ENCODE peak calls at places on chromosomes 12 and 14, in ten cellular contexts. D is spleen, E is transverse colon, B is suprapubic skin, S is HepG2, Y is endothelial cell of umbilical vein, I is stomach, G is sigmoid colon, R is upper lobe of left lung, V is K562. X is an unnamed sample.

GRCh38 chr12:89661706-89662330 is 46.8 kb downstream of the ATP2B1 start:
- DNase-seq in D (no peak), E (no peak), B (no peak), S (no peak), Y (no peak), I (no peak), G (no peak), R (no peak), V (no peak), X (no peak)

GRCh38 chr12:4283512-4284255 is 10.1 kb downstream of the CCND2 start:
- DNase-seq in D (no peak), E (no peak), B (no peak), S (no peak), Y (no peak), I (no peak), G (no peak), R (no peak), V (no peak), X (no peak)

GRCh38 chr14:92622311-92622710 is 108.7 kb downstream of the RIN3 start:
- DNase-seq in D (peak; percentile 5), E (no peak), B (no peak), S (no peak), Y (no peak), I (no peak), G (no peak), R (no peak), V (no peak), X (no peak)

GRCh38 chr12:27810756-27811155 is 30.7 kb upstream of the MANSC4 start:
- DNase-seq in D (no peak), E (no peak), B (no peak), S (no peak), Y (no peak), I (no peak), G (no peak), R (no peak), V (no peak), X (no peak)

GRCh38 chr12:1843641-1844005 is 23.3 kb downstream of the LRTM2 start:
- DNase-seq in D (no peak), E (no peak), B (no peak), S (no peak), Y (no peak), I (no peak), G (peak; percentile 30), R (peak; percentile 3), V (no peak), X (no peak)

GRCh38 chr12:128790653-128791373 is 32.9 kb downstream of the SLC15A4 start:
- DNase-seq in D (peak; percentile 66), E (no peak), B (no peak), S (no peak), Y (no peak), I (no peak), G (peak; percentile 24), R (no peak), V (no peak), X (no peak)

GRCh38 chr12:121288158-121288848 is 8.2 kb downstream of the CAMKK2 start:
- DNase-seq in D (no peak), E (no peak), B (no peak), S (no peak), Y (no peak), I (no peak), G (no peak), R (no peak), V (no peak), X (no peak)

GRCh38 chr14:85531141-85531593 is 1.2 kb downstream of the FLRT2 start:
- DNase-seq in D (peak; percentile 75), E (no peak), B (peak; percentile 78), S (no peak), Y (peak; percentile 88), I (peak; percentile 28), G (peak; percentile 66), R (no peak), V (no peak), X (peak; percentile 7)

GRCh38 chr12:1907652-1908611 is 10.5 kb downstream of the CACNA2D4 start:
- DNase-seq in D (no peak), E (peak; percentile 49), B (peak; percentile 46), S (no peak), Y (peak; percentile 6), I (peak; percentile 26), G (no peak), R (no peak), V (no peak), X (no peak)

GRCh38 chr12:31323466-31324115 is 2.4 kb downstream of the SINHCAF start:
- DNase-seq in D (peak; percentile 92), E (peak; percentile 57), B (peak; percentile 80), S (no peak), Y (peak; percentile 36), I (peak; percentile 51), G (peak; percentile 77), R (peak; percentile 65), V (peak; percentile 44), X (peak; percentile 44)

GRCh38 chr12:119061208-119061796 is 80.0 kb downstream of the SRRM4 start:
- DNase-seq in D (no peak), E (peak; percentile 11), B (no peak), S (peak; percentile 27), Y (peak; percentile 16), I (peak; percentile 62), G (no peak), R (peak; percentile 35), V (peak; percentile 41), X (peak; percentile 30)

GRCh38 chr12:571795-572531 is 91.3 kb downstream of the NINJ2 start:
- DNase-seq in D (no peak), E (no peak), B (no peak), S (peak; percentile 29), Y (peak; percentile 6), I (peak; percentile 40), G (peak; percentile 65), R (peak; percentile 19), V (no peak), X (no peak)

GRCh38 chr14:50928002-50928635 is 16.2 kb downstream of the PYGL start:
- DNase-seq in D (no peak), E (no peak), B (no peak), S (no peak), Y (no peak), I (no peak), G (no peak), R (peak; percentile 74), V (no peak), X (no peak)

DNA sequence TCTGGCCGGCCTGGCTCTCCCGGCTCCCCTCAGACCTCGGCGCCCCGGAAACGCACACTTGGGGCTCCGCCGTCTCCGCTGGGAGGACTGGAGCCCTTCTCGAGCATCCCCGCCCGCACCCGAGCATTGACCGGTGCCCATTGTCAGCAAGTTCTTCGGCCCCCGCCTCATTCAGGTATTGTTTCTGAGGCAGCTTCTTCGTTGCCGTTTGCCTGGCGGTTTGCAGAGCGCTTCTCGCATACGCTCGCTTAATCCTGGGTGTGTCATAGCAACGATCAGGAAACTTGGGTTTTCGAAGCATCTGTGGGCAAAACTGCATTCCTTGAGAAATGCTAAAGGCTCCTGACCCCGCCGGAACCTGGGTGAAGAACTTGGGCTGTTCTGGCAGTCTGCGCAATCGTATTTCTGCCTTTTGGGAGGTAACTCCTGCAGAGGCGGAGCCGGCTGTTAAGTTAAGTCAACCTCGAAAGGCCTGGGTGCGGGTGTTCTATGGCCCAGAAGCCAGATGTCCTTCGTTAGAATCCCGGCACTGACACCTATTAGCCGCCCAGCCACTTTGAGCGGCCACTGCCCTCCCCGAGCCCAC is 518 bp downstream of the GSKIP start:
- DNase-seq in D (peak; percentile 85), E (peak; percentile 79), B (peak; percentile 74), S (peak; percentile 48), Y (peak; percentile 37), I (peak; percentile 67), G (peak; percentile 70), R (peak; percentile 75), V (peak; percentile 12), X (peak; percentile 46)
- TF ChIP-seq POLR2A in D (no peak), E (peak; percentile 78), B (no peak), S (no peak), Y (no peak), I (no peak), G (no peak), R (no peak), V (no peak), X (no peak)

GRCh38 chr12:116736962-116737773 is 701 bp downstream of the SPRING1 start:
- DNase-seq in D (peak; percentile 80), E (peak; percentile 26), B (no peak), S (no peak), Y (no peak), I (peak; percentile 31), G (no peak), R (peak; percentile 29), V (peak; percentile 44), X (no peak)

GRCh38 chr12:116735084-116735483 is 2.8 kb downstream of the SPRING1 start:
- DNase-seq in D (no peak), E (no peak), B (no peak), S (no peak), Y (no peak), I (no peak), G (no peak), R (no peak), V (no peak), X (no peak)

GRCh38 chr12:116734156-116734768 is 3.6 kb downstream of the SPRING1 start:
- DNase-seq in D (no peak), E (no peak), B (no peak), S (peak; percentile 89), Y (no peak), I (no peak), G (no peak), R (no peak), V (no peak), X (no peak)

GRCh38 chr12:116737774-116738657 is at the start of the genes RNFT2 and SPRING1:
- DNase-seq in D (peak; percentile 99), E (peak; percentile 99), B (peak; percentile 100), S (peak; percentile 98), Y (peak; percentile 99), I (peak; percentile 99), G (peak; percentile 100), R (peak; percentile 99), V (peak; percentile 99), X (peak; percentile 99)

GRCh38 chr12:116735951-116736599 is 1.8 kb downstream of the SPRING1 start:
- DNase-seq in D (no peak), E (peak; percentile 43), B (no peak), S (peak; percentile 82), Y (no peak), I (peak; percentile 64), G (no peak), R (peak; percentile 81), V (no peak), X (no peak)
- TF ChIP-seq POLR2AphosphoS5 in D (no peak), E (no peak), B (no peak), S (no peak), Y (no peak), I (peak; percentile 64), G (no peak), R (peak; percentile 41), V (no peak), X (no peak)

GRCh38 chr12:6463211-6463610 is 7.3 kb downstream of the VAMP1 start:
- DNase-seq in D (no peak), E (no peak), B (no peak), S (no peak), Y (peak; percentile 39), I (no peak), G (no peak), R (no peak), V (no peak), X (no peak)
- H3K4me1 ChIP-seq in D (peaks cover 62% of the 10 kb centered on the region), E (peaks cover 10% of the 10 kb centered on the region), B (peaks cover 33% of the 10 kb centered on the region), S (peaks cover 11% of the 10 kb centered on the region), Y (peaks cover 13% of the 10 kb centered on the region), I (peaks cover 9% of the 10 kb centered on the region), G (no peaks in the 10 kb centered on the region), R (peaks cover 17% of the 10 kb centered on the region), V (no peaks in the 10 kb centered on the region), X (no peaks in the 10 kb centered on the region)

DNA sequence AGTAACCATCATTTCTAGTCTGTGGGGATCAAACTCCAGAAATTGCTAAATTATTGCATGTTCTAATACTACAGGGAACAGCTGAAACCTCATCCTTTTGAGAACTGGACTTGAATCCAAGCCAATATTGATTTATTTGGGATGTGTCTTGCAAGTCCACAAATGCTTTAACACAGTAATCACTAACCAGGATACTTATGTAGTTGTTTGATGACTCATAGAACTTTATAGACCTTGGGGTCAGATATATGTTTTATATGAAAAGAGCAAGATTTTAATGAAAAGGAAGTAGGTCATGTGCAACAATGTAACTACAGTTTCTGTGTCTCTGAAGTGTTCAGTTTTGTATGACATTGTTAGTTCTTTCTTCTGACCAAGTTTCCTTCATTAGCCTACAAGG is 352.1 kb downstream of the ZFP36L1 start:
- DNase-seq in D (no peak), E (no peak), B (no peak), S (no peak), Y (peak; percentile 18), I (no peak), G (no peak), R (no peak), V (no peak), X (no peak)
- TF ChIP-seq POLR2A in D (no peak), E (no peak), B (no peak), S (no peak), Y (no peak), I (no peak), G (no peak), R (no peak), V (no peak), X (no peak)

X was measured in prostate gland.